ENCODE peak calls at places on chromosomes 5 and 9, in seven cellular contexts. Y is transverse colon, S is A549, V is upper lobe of left lung, B is ovary, H is HepG2, Z is stomach. D is an unnamed sample.

GRCh38 chr5:91175708-91176107 is 207.4 kb downstream of the ARRDC3 start:
- DNase-seq in Y (no peak), B (no peak), V (no peak), Z (no peak), H (no peak), S (no peak), D (no peak)

GRCh38 chr9:109574061-109574882 is 76.2 kb upstream of the PTPN3 start:
- DNase-seq in H (peak; percentile 36), Y (no peak), B (no peak), V (no peak), Z (no peak), S (peak; percentile 58), D (no peak)

GRCh38 chr9:121373401-121373769 is 3.3 kb upstream of the STOM start:
- DNase-seq in Z (no peak), V (no peak), H (no peak), Y (no peak), B (no peak), S (peak; percentile 9), D (no peak)

GRCh38 chr5:34474573-34475021 is 181.5 kb upstream of the RAI14 start:
- DNase-seq in S (peak; percentile 70), Y (no peak), Z (no peak), V (no peak), B (no peak), H (peak; percentile 40), D (no peak)

GRCh38 chr9:89138463-89139390 is 39.9 kb downstream of the SHC3 start:
- DNase-seq in Y (no peak), H (no peak), B (no peak), S (no peak), Z (no peak), V (no peak), D (no peak)

GRCh38 chr5:138635708-138636107 is 60.5 kb upstream of the HSPA9 start:
- DNase-seq in Z (no peak), Y (no peak), S (no peak), H (no peak), V (no peak), B (no peak), D (peak; percentile 13)

GRCh38 chr5:151005975-151006576 is 14.3 kb upstream of the GPX3 start:
- DNase-seq in S (no peak), B (peak; percentile 88), Z (peak; percentile 61), H (no peak), Y (peak; percentile 74), V (no peak), D (peak; percentile 92)

GRCh38 chr5:36418172-36418979 is 116.7 kb upstream of the RANBP3L start:
- DNase-seq in V (no peak), Z (no peak), Y (no peak), B (no peak), S (no peak), H (peak; percentile 13), D (no peak)

GRCh38 chr5:31952034-31952433 is 222.1 kb downstream of the GOLPH3 start:
- DNase-seq in H (no peak), V (no peak), Y (no peak), Z (no peak), B (no peak), S (no peak), D (no peak)

GRCh38 chr9:19934301-19934868 is 145.5 kb upstream of the SLC24A2 start:
- DNase-seq in H (no peak), Y (peak; percentile 17), V (peak; percentile 85), S (peak; percentile 2), B (peak; percentile 35), Z (peak; percentile 32), D (peak; percentile 67)

GRCh38 chr5:10289353-10289752 is 18.3 kb downstream of the CMBL start:
- DNase-seq in Y (peak; percentile 78), V (no peak), B (no peak), S (no peak), H (no peak), Z (peak; percentile 67), D (peak; percentile 78)

GRCh38 chr9:96478829-96479371 is 28.9 kb downstream of the HABP4 start:
- DNase-seq in S (no peak), B (no peak), Y (no peak), H (no peak), Z (no peak), V (no peak), D (no peak)

GRCh38 chr9:89463986-89464901 is 33.7 kb downstream of the SEMA4D start:
- DNase-seq in Y (peak; percentile 76), V (no peak), S (no peak), Z (peak; percentile 47), H (no peak), B (no peak), D (no peak)

GRCh38 chr5:59356813-59357381 is 536.6 kb downstream of the PDE4D start:
- DNase-seq in B (peak; percentile 15), H (no peak), Y (no peak), Z (peak; percentile 47), V (peak; percentile 61), S (peak; percentile 88), D (no peak)

GRCh38 chr5:152505442-152506042 is 100.5 kb upstream of the NMUR2 start:
- DNase-seq in H (peak; percentile 41), V (no peak), B (peak; percentile 18), Y (peak; percentile 57), Z (peak; percentile 68), S (peak; percentile 63), D (no peak)

GRCh38 chr9:133321411-133321935 is 14.5 kb downstream of the SURF6 start:
- DNase-seq in Z (no peak), H (no peak), Y (no peak), S (no peak), B (no peak), V (no peak), D (no peak)

GRCh38 chr5:39570418-39571027 is 145.7 kb upstream of the DAB2 start:
- DNase-seq in B (no peak), Y (no peak), V (no peak), Z (no peak), H (peak; percentile 24), S (peak; percentile 50), D (no peak)

GRCh38 chr9:79617395-79617794 is 45.6 kb downstream of the TLE4 start:
- DNase-seq in H (no peak), Y (peak; percentile 52), Z (peak; percentile 33), V (no peak), B (peak; percentile 31), S (no peak), D (no peak)

GRCh38 chr5:129367883-129368282 is 92.2 kb upstream of the ADAMTS19 start:
- DNase-seq in V (no peak), Z (no peak), Y (no peak), S (no peak), B (no peak), H (no peak), D (no peak)

GRCh38 chr5:97636766-97637165 is 453.7 kb upstream of the RIOK2 start:
- DNase-seq in V (no peak), S (no peak), B (no peak), Z (no peak), H (no peak), Y (no peak), D (no peak)

GRCh38 chr5:132557425-132557805 is 638 bp downstream of the RAD50 start:
- DNase-seq in H (peak; percentile 82), V (no peak), Z (peak; percentile 49), B (peak; percentile 38), Y (peak; percentile 76), S (peak; percentile 80), D (no peak)

GRCh38 chr9:70554881-70555280 is 140.4 kb upstream of the KLF9 start:
- DNase-seq in Z (no peak), S (no peak), V (no peak), Y (no peak), B (no peak), H (no peak), D (no peak)

GRCh38 chr9:124216474-124217176 is 41.1 kb upstream of the NEK6 start:
- DNase-seq in S (no peak), B (no peak), H (no peak), Z (peak; percentile 35), V (peak; percentile 37), Y (peak; percentile 56), D (peak; percentile 64)
- H3K4me3 ChIP-seq in S (no peak overlapping the region), B (no peak overlapping the region), H (no peak overlapping the region), Z (no peak overlapping the region), V (no peak overlapping the region), Y (no peak overlapping the region), D (no peak overlapping the region)

GRCh38 chr9:5480919-5481743 is 29.2 kb upstream of the PDCD1LG2 start:
- DNase-seq in S (peak; percentile 8), B (no peak), Z (no peak), V (no peak), H (no peak), Y (no peak), D (no peak)
- TF ChIP-seq CTCF in S (no peak), B (no peak), Z (no peak), V (no peak), H (no peak), Y (no peak), D (no peak)

GRCh38 chr5:143396353-143396940 is 7.0 kb downstream of the NR3C1 start:
- DNase-seq in B (no peak), S (no peak), Z (no peak), V (no peak), H (no peak), Y (no peak), D (no peak)

GRCh38 chr5:143395638-143396352 is 7.7 kb downstream of the NR3C1 start:
- DNase-seq in H (no peak), Z (no peak), B (no peak), Y (no peak), V (no peak), S (no peak), D (no peak)

GRCh38 chr5:143398053-143398355 is 5.5 kb downstream of the NR3C1 start:
- DNase-seq in V (no peak), B (no peak), H (no peak), S (no peak), Z (no peak), Y (no peak), D (no peak)

GRCh38 chr5:143398451-143399237 is 4.8 kb downstream of the NR3C1 start:
- DNase-seq in B (no peak), Z (no peak), S (no peak), V (no peak), H (peak; percentile 31), Y (no peak), D (no peak)

GRCh38 chr5:143397302-143398052 is 6.0 kb downstream of the NR3C1 start:
- DNase-seq in S (no peak), H (peak; percentile 49), Y (no peak), V (no peak), B (no peak), Z (no peak), D (no peak)
- TF ChIP-seq EP300 in S (no peak), H (no peak), Y (no peak), V (no peak), B (no peak), Z (no peak), D (no peak)

DNA sequence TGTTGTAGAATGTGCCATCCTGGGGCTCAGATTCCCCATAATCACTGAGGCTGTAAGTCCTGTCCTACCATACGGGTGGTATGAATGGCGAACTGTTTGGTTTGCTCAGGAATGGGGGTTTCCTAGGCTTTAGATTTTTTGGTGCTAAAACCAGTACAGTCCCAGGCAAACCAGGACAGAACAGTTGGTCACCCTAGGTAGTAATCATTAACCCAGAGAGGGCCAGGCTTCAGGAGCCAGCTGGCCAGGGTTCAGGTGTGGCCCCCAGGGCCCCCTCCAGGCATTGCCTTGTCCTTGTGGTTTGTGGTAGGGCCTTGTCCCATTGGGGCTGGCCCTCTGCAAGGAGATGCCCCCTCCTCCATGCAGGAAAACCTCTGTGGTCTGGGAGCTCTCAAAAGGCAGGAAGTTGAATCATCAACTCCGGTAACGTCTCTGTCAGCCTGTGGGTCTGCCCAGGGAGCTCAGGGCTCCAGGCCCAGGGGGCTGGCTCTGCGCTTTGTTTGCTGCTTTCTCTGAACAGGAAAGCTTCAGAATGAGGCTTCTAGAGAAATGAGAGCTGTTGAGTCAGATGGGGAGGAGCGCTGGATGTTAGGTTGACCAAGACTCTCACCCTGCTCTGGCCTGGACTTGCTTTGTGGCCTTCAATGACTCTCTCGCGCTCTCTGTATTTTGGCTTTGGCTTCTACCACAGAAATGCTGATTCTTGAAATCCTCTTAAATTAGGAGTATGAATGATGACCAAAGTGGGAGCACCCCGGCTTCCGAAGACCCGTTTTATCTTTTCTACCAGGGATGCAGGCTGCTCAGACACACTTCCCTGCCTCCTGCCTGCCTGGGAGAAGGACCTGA is 22.2 kb upstream of the JADE2 start:
- DNase-seq in S (peak; percentile 92), V (peak; percentile 80), H (peak; percentile 93), Y (peak; percentile 67), Z (peak; percentile 56), B (peak; percentile 65), D (peak; percentile 87)
- H3K4me3 ChIP-seq in S (no peak overlapping the region), V (no peak overlapping the region), H (peak overlapping the region; percentile 27), Y (no peak overlapping the region), Z (no peak overlapping the region), B (no peak overlapping the region), D (no peak overlapping the region)